ENCODE peak calls at places on chromosomes 13 and 19, in nine cellular contexts. J is lower lobe of right lung, I is HepG2, K is BJ, X is tibial artery, B is mammary epithelial cell, N is fibroblast of mammary gland, Z is IMR-90, U is AG04450. A is an unnamed sample.

GRCh38 chr19:12145348-12145747 is 5.2 kb upstream of the ZNF20 start:
- DNase-seq in J (no peak), I (no peak), K (no peak), X (no peak), B (no peak), N (no peak), Z (no peak), U (no peak), A (no peak)

GRCh38 chr19:53865918-53866696 is 1.6 kb upstream of the MYADM start:
- DNase-seq in J (peak), I (peak), K (no peak), X (peak), B (peak), N (peak), Z (peak), U (no peak), A (peak)

GRCh38 chr13:48487968-48488367 is 44.9 kb downstream of the RCBTB2 start:
- DNase-seq in J (no peak), I (no peak), K (no peak), X (no peak), B (no peak), N (no peak), Z (no peak), U (no peak), A (no peak)

GRCh38 chr13:99308481-99309087 is 1.4 kb upstream of the GPR183 start:
- DNase-seq in J (no peak), I (no peak), K (peak), X (no peak), B (no peak), N (peak), Z (peak), U (no peak), A (peak)

GRCh38 chr13:97000295-97000925 is 6.1 kb upstream of the OXGR1 start:
- DNase-seq in J (no peak), I (no peak), K (no peak), X (no peak), B (no peak), N (peak), Z (peak), U (no peak), A (no peak)

GRCh38 chr13:30441304-30441703 is 19.0 kb downstream of the UBE2L5 start:
- DNase-seq in J (no peak), I (no peak), K (no peak), X (no peak), B (no peak), N (no peak), Z (peak), U (no peak), A (peak)

GRCh38 chr19:5956728-5957127 is 21.2 kb downstream of the RANBP3 start:
- DNase-seq in J (no peak), I (no peak), K (no peak), X (no peak), B (no peak), N (no peak), Z (no peak), U (no peak), A (no peak)

GRCh38 chr19:7177926-7178325 is 108.4 kb downstream of the ZNF557 start:
- DNase-seq in J (no peak), I (no peak), K (no peak), X (no peak), B (no peak), N (peak), Z (peak), U (no peak), A (no peak)

GRCh38 chr13:74683411-74683810 is 549.2 kb upstream of the KLF12 start:
- DNase-seq in J (no peak), I (peak), K (no peak), X (no peak), B (peak), N (peak), Z (no peak), U (no peak), A (peak)

GRCh38 chr13:32905063-32905863 is 111.0 kb upstream of the KL start:
- DNase-seq in J (no peak), I (no peak), K (no peak), X (no peak), B (peak), N (no peak), Z (peak), U (no peak), A (peak)

GRCh38 chr13:52760078-52760477 is 20.5 kb upstream of the CNMD start:
- DNase-seq in J (no peak), I (no peak), K (no peak), X (no peak), B (no peak), N (no peak), Z (no peak), U (no peak), A (no peak)

GRCh38 chr13:27120811-27121210 is 50.8 kb downstream of the USP12 start:
- DNase-seq in J (no peak), I (no peak), K (no peak), X (no peak), B (no peak), N (no peak), Z (peak), U (no peak), A (no peak)

GRCh38 chr19:50505856-50506611 is 5.0 kb downstream of the JOSD2 start:
- DNase-seq in J (peak), I (no peak), K (no peak), X (no peak), B (no peak), N (no peak), Z (no peak), U (no peak), A (no peak)
- TF ChIP-seq CTCF in J (no peak), I (no peak), K (no peak), X (no peak), B (no peak), N (no peak), Z (no peak), U (no peak), A (no peak)

GRCh38 chr19:47406711-47407416 is 12.5 kb downstream of the MEIS3 start:
- DNase-seq in J (no peak), I (no peak), K (no peak), X (no peak), B (no peak), N (no peak), Z (no peak), U (no peak), A (no peak)
- H3K4me3 ChIP-seq in J (no peak), I (no peak), K (no peak), X (no peak), B (no peak), N (no peak), Z (no peak), U (no peak), A (no peak)

GRCh38 chr13:80096383-80096782 is 244.5 kb downstream of the SPRY2 start:
- DNase-seq in J (no peak), I (no peak), K (no peak), X (no peak), B (no peak), N (no peak), Z (no peak), U (no peak), A (no peak)

GRCh38 chr13:80105350-80105749 is 235.6 kb downstream of the SPRY2 start:
- DNase-seq in J (no peak), I (no peak), K (no peak), X (no peak), B (no peak), N (no peak), Z (no peak), U (no peak), A (no peak)

GRCh38 chr13:80100636-80101035 is 240.3 kb downstream of the SPRY2 start:
- DNase-seq in J (no peak), I (no peak), K (peak), X (no peak), B (no peak), N (peak), Z (peak), U (no peak), A (no peak)

GRCh38 chr13:80101040-80101439 is 239.9 kb downstream of the SPRY2 start:
- DNase-seq in J (no peak), I (no peak), K (no peak), X (no peak), B (no peak), N (no peak), Z (no peak), U (no peak), A (no peak)
- TF ChIP-seq CTCF in J (no peak), I (no peak), K (no peak), X (no peak), B (no peak), N (no peak), Z (no peak), U (no peak), A (no peak)

GRCh38 chr13:110853235-110853721 is 61.6 kb downstream of the ANKRD10 start:
- DNase-seq in J (no peak), I (no peak), K (no peak), X (no peak), B (no peak), N (peak), Z (no peak), U (no peak), A (no peak)
- H3K4me3 ChIP-seq in J (no peak), I (no peak), K (no peak), X (no peak), B (no peak), N (no peak), Z (no peak), U (no peak), A (no peak)

GRCh38 chr19:30406220-30406944 is 34.2 kb downstream of the ZNF536 start:
- DNase-seq in J (no peak), I (peak), K (no peak), X (no peak), B (no peak), N (no peak), Z (no peak), U (no peak), A (no peak)
- TF ChIP-seq CTCF in J (no peak), I (peak), K (no peak), X (no peak), B (no peak), N (no peak), Z (no peak), U (no peak), A (no peak)

GRCh38 chr13:67281476-67281875 is 51.3 kb upstream of the PCDH9 start:
- DNase-seq in J (no peak), I (no peak), K (no peak), X (no peak), B (no peak), N (no peak), Z (no peak), U (no peak), A (no peak)

GRCh38 chr13:67283602-67284001 is 53.5 kb upstream of the PCDH9 start:
- DNase-seq in J (no peak), I (peak), K (no peak), X (no peak), B (peak), N (peak), Z (peak), U (no peak), A (peak)

GRCh38 chr13:67285611-67286010 is 55.5 kb upstream of the PCDH9 start:
- DNase-seq in J (no peak), I (no peak), K (no peak), X (no peak), B (no peak), N (no peak), Z (no peak), U (no peak), A (no peak)
- H3K4me3 ChIP-seq in J (no peak), I (no peak), K (no peak), X (no peak), B (no peak), N (no peak), Z (no peak), U (no peak), A (no peak)

DNA sequence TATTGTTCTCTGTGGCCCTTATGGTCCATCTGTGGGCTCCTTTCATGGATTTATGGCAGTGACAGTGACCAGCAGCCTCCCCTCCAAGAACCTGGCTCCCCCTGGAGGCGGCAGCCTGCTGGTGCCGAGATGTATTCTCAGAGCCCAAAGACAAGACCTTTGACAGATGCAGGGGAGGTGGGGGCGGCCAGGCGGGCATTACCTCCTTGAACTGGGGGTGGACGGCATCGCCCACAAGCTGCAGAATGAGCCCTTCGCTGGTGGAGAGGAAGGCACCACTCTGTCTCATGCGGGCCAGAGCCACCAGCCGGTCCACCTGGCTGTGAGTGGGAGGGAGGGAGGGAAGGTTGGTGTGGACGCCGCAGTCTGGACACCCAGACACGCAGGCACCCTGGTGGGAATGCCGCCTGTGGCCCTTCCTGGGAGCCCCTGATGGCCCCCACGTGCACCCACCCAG is 6.6 kb downstream of the ISOC2 start:
- DNase-seq in J (no peak), I (peak), K (no peak), X (no peak), B (peak), N (peak), Z (peak), U (no peak), A (peak)
- TF ChIP-seq CTCF in J (peak), I (peak), K (peak), X (peak), B (peak), N (peak), Z (peak), U (peak), A (peak)

DNA sequence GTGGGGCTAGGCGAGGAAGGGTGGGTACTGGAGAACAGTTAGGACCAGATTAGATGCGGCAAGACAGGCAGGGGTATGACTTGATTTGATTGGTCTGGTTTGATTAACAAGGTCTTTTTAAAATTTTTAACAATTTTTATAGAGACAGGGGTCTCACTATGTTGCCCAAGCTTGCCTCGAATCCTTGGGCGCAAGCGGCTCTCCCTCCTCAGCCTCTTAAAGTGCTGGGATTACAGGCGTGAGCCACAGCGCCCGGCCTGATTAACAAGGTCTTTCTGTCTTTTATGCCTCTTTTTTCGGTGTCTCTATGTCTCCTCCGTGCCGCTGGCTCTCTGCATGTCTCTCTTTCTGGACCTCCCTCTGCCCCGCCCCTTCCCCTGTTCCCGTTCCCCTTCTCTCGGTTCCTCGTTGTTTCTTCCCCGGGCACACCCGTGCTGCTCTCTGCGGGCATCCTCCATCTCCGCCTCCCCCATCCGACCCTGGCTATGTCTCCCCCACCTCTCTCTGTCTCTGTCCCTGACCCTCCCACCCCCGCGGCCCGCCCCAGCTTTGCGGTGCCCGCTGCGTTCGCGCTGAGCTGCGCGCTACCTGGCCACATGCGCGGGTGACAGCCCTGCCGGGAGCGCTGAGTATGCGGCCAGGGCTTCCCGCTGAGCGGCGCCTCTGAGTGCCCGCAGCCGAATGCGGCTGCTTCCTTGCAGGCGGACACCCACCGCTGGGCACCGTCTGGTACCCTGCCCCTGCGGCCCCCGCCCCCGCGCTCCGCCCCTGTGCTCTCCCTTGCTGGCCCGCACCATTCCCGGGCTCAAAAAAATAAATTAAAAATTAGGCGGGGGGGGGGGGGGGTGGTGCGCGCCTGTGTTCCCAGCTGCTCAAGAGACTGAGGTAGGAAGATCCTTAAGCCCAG is 8.1 kb upstream of the SDHAF1 start:
- DNase-seq in J (peak), I (no peak), K (no peak), X (no peak), B (no peak), N (no peak), Z (no peak), U (no peak), A (no peak)
- H3K4me3 ChIP-seq in J (peak), I (peak), K (peak), X (peak), B (peak), N (peak), Z (peak), U (peak), A (peak)